ENCODE peak calls at places on chromosomes 1 and 21, in seven cellular contexts. Y, O, V, J, U, Z and Q are unnamed samples.
A peak's percentile ranks its signal among the peaks of the same experiment; 100 is the strongest.

GRCh38 chr1:54271341-54271740 is 71.4 kb downstream of the MRPL37 start:
- DNase-seq in Y (no peak), O (no peak), V (no peak), J (no peak), U (no peak), Z (no peak), Q (no peak)

GRCh38 chr1:970242-970972 is 4.1 kb downstream of the PLEKHN1 start:
- DNase-seq in Y (no peak), O (no peak), V (no peak), J (no peak), U (no peak), Z (no peak), Q (peak; percentile 71)

GRCh38 chr1:246632584-246633168 is 66.4 kb downstream of the CNST start:
- DNase-seq in Y (peak; percentile 89), O (no peak), V (no peak), J (peak; percentile 86), U (peak; percentile 8), Z (no peak), Q (no peak)

GRCh38 chr1:54842963-54843362 is 41.8 kb upstream of the TTC22 start:
- DNase-seq in Y (no peak), O (no peak), V (no peak), J (no peak), U (no peak), Z (no peak), Q (no peak)

GRCh38 chr1:172514108-172514507 is 18.8 kb upstream of the SUCO start:
- DNase-seq in Y (no peak), O (no peak), V (no peak), J (no peak), U (no peak), Z (no peak), Q (no peak)

GRCh38 chr1:56873213-56873612 is 18.6 kb downstream of the C8A start:
- DNase-seq in Y (no peak), O (no peak), V (no peak), J (no peak), U (no peak), Z (no peak), Q (no peak)

GRCh38 chr1:26858160-26858559 is 4.8 kb upstream of the SFN start:
- DNase-seq in Y (no peak), O (no peak), V (no peak), J (peak; percentile 20), U (no peak), Z (no peak), Q (no peak)

GRCh38 chr21:31455506-31455905 is 111.4 kb upstream of the TIAM1 start:
- DNase-seq in Y (no peak), O (no peak), V (no peak), J (no peak), U (no peak), Z (no peak), Q (no peak)

GRCh38 chr1:26723013-26723991 is 27.5 kb downstream of the ARID1A start:
- DNase-seq in Y (no peak), O (peak; percentile 86), V (peak; percentile 46), J (peak; percentile 99), U (peak; percentile 87), Z (peak; percentile 26), Q (peak; percentile 90)

GRCh38 chr1:41639332-41639936 is 155.0 kb upstream of the EDN2 start:
- DNase-seq in Y (no peak), O (no peak), V (no peak), J (peak; percentile 94), U (no peak), Z (no peak), Q (no peak)

GRCh38 chr1:245971711-245972085 is 535.4 kb downstream of the SMYD3 start:
- DNase-seq in Y (no peak), O (no peak), V (no peak), J (peak; percentile 50), U (no peak), Z (no peak), Q (no peak)

GRCh38 chr1:44905276-44905675 is 62.2 kb upstream of the PTCH2 start:
- DNase-seq in Y (no peak), O (no peak), V (no peak), J (peak; percentile 53), U (no peak), Z (no peak), Q (no peak)

GRCh38 chr1:220233927-220234326 is 38.3 kb downstream of the RAB3GAP2 start:
- DNase-seq in Y (no peak), O (no peak), V (no peak), J (no peak), U (no peak), Z (no peak), Q (no peak)

GRCh38 chr1:59570524-59570923 is 244.2 kb upstream of the HOOK1 start:
- DNase-seq in Y (no peak), O (no peak), V (peak; percentile 60), J (no peak), U (no peak), Z (peak; percentile 81), Q (no peak)

GRCh38 chr1:56477164-56478111 is 101.9 kb downstream of the PLPP3 start:
- DNase-seq in Y (no peak), O (peak; percentile 39), V (no peak), J (peak; percentile 71), U (peak; percentile 79), Z (no peak), Q (peak; percentile 69)

GRCh38 chr1:245262876-245263625 is 108.3 kb downstream of the KIF26B start:
- DNase-seq in Y (no peak), O (no peak), V (no peak), J (peak; percentile 66), U (no peak), Z (no peak), Q (no peak)

GRCh38 chr1:53311104-53311908 is 16.6 kb downstream of the LRP8 start:
- DNase-seq in Y (no peak), O (peak; percentile 21), V (no peak), J (no peak), U (no peak), Z (no peak), Q (no peak)

GRCh38 chr1:24491577-24492360 is 10.9 kb upstream of the RCAN3 start:
- DNase-seq in Y (no peak), O (peak; percentile 56), V (no peak), J (peak; percentile 46), U (peak; percentile 21), Z (no peak), Q (peak; percentile 66)

GRCh38 chr21:44433791-44434567 is 21.3 kb upstream of the LRRC3 start:
- DNase-seq in Y (no peak), O (no peak), V (no peak), J (no peak), U (no peak), Z (no peak), Q (no peak)

GRCh38 chr1:109493805-109494539 is at the start of gene CYB561D1:
- DNase-seq in Y (peak; percentile 78), O (peak; percentile 95), V (peak; percentile 88), J (peak; percentile 93), U (peak; percentile 93), Z (peak; percentile 74), Q (peak; percentile 89)

GRCh38 chr21:34113842-34114241 is 40.5 kb downstream of the MRPS6 start:
- DNase-seq in Y (no peak), O (no peak), V (no peak), J (no peak), U (no peak), Z (no peak), Q (peak; percentile 60)
- H4K20me1 ChIP-seq in Y (no peaks in the 10 kb centered on the region), O (peaks cover 2% of the 10 kb centered on the region), V (no peaks in the 10 kb centered on the region), J (no peaks in the 10 kb centered on the region), U (peaks cover 51% of the 10 kb centered on the region), Z (no peaks in the 10 kb centered on the region), Q (peaks cover 26% of the 10 kb centered on the region)

DNA sequence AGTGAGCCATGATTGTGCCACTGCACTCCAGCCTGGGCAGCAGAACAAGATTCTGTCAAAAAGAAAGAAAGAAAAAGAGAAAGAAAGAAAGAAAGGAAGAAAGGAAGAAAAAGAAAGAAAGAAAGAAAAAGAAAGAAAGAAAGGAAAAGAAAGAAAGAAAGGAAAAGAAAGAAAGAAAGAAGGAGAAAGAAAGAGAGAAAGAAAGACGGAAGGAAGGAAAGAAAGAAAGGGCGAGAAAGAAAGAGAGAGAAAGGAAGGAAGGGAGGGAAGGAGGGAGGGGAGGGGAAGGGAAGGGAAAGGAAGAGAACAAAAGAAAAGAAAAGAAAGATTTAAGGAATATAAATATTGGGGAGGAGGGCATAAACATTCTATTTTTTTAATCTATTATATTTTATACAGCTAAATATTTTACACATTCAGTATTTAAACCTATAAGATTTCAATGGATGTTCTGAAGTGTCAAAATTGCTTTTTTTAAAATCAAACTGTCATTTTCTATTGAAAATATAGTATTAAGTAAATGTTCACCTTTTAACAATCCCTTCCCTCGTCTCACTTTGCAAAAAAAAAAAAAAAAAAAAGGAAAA is 6.8 kb upstream of the JAK1 start:
- DNase-seq in Y (no peak), O (no peak), V (no peak), J (no peak), U (no peak), Z (no peak), Q (no peak)
- H3F3A ChIP-seq in Y (no peaks in the 10 kb centered on the region), O (peaks cover 3% of the 10 kb centered on the region), V (no peaks in the 10 kb centered on the region), J (no peaks in the 10 kb centered on the region), U (peaks cover 4% of the 10 kb centered on the region), Z (peaks cover 2% of the 10 kb centered on the region), Q (no peaks in the 10 kb centered on the region)

DNA sequence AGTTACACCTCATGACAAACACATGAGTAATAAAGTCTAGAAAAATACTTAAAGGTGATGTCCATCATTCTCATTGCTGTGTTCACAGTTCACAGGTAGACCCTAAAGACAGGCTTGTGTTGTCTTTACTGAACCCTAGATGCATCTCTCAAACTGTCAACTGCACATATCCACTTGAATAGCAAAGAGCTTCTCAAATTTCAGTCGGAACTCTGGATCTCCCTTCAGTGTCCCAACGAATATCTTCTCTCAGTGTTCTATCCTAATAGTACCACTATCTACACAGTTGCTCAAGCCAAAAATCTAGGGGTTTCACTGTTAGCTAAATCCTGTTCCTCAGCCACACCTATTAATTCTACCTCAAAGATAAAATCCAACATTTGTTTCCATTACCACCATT is 50.6 kb upstream of the BOLA1 start:
- DNase-seq in Y (peak; percentile 35), O (no peak), V (peak; percentile 40), J (peak; percentile 7), U (peak; percentile 11), Z (peak; percentile 6), Q (peak; percentile 3)
- H4K20me1 ChIP-seq in Y (peaks cover 39% of the 10 kb centered on the region), O (no peaks in the 10 kb centered on the region), V (peaks cover 7% of the 10 kb centered on the region), J (peaks cover 4% of the 10 kb centered on the region), U (peaks cover 63% of the 10 kb centered on the region), Z (no peaks in the 10 kb centered on the region), Q (peaks cover 20% of the 10 kb centered on the region)

GRCh38 chr1:160711528-160712311 is at the start of gene CD48:
- DNase-seq in Y (no peak), O (no peak), V (no peak), J (no peak), U (no peak), Z (peak; percentile 93), Q (no peak)

GRCh38 chr1:160708821-160709220 is 2.8 kb downstream of the CD48 start:
- DNase-seq in Y (no peak), O (no peak), V (no peak), J (no peak), U (no peak), Z (peak; percentile 90), Q (no peak)

GRCh38 chr1:160708118-160708517 is 3.5 kb downstream of the CD48 start:
- DNase-seq in Y (no peak), O (no peak), V (no peak), J (no peak), U (no peak), Z (peak; percentile 39), Q (no peak)

GRCh38 chr1:160710531-160711252 is 930 bp downstream of the CD48 start:
- DNase-seq in Y (no peak), O (no peak), V (no peak), J (no peak), U (no peak), Z (peak; percentile 48), Q (no peak)

DNA sequence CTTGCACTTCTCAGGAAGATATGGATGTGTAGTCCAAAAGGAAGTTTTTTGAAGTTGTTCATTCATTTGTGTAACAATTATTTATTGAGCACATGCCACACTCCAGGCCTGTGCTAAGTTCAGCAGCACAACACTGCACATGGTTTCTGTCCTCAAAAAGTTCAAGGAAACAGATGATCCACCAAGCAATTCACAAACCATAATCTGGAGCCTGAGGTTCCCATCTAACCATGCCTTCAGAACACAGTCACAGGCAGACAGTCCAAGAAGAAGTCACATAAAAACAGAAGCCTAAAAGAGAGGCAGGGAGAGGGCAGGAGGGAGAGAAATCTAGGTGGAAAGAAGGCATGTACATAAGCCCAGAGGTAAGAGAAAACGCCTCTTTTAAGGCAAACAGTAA is 1.9 kb downstream of the CD48 start:
- DNase-seq in Y (no peak), O (no peak), V (no peak), J (no peak), U (no peak), Z (no peak), Q (no peak)
- H3F3A ChIP-seq in Y (no peaks in the 10 kb centered on the region), O (no peaks in the 10 kb centered on the region), V (no peaks in the 10 kb centered on the region), J (no peaks in the 10 kb centered on the region), U (no peaks in the 10 kb centered on the region), Z (peaks cover 79% of the 10 kb centered on the region), Q (no peaks in the 10 kb centered on the region)